ENCODE peak calls at places on chromosomes 6 and 20, in seven cellular contexts. E, S, J, L, U, X and W are unnamed samples.

GRCh38 chr6:2877057-2877882 is 25.8 kb downstream of the SERPINB9 start:
- DNase-seq in E (no peak), S (no peak), J (no peak), L (no peak), U (no peak), X (peak; percentile 41), W (no peak)

GRCh38 chr6:105810105-105810921 is 275.8 kb upstream of the PRDM1 start:
- DNase-seq in E (peak; percentile 85), S (no peak), J (no peak), L (no peak), U (peak; percentile 34), X (peak; percentile 72), W (no peak)

GRCh38 chr6:133961831-133962230 is 8.8 kb downstream of the TBPL1 start:
- DNase-seq in E (no peak), S (no peak), J (no peak), L (no peak), U (no peak), X (no peak), W (no peak)

GRCh38 chr20:38987777-38988176 is 25.6 kb downstream of the DHX35 start:
- DNase-seq in E (no peak), S (no peak), J (no peak), L (no peak), U (no peak), X (no peak), W (no peak)

GRCh38 chr20:62298577-62299249 is 4.1 kb upstream of the ADRM1 start:
- DNase-seq in E (no peak), S (no peak), J (no peak), L (no peak), U (peak; percentile 24), X (no peak), W (no peak)

GRCh38 chr6:104954091-104954797 is 2.7 kb upstream of the LIN28B start:
- DNase-seq in E (no peak), S (no peak), J (no peak), L (no peak), U (no peak), X (no peak), W (no peak)

GRCh38 chr6:121630716-121631115 is 195.3 kb downstream of the GJA1 start:
- DNase-seq in E (no peak), S (no peak), J (no peak), L (no peak), U (no peak), X (no peak), W (no peak)

GRCh38 chr6:78489874-78490273 is 377.5 kb upstream of the IRAK1BP1 start:
- DNase-seq in E (no peak), S (no peak), J (no peak), L (no peak), U (no peak), X (no peak), W (no peak)

GRCh38 chr6:99746261-99746895 is 139.7 kb downstream of the PRDM13 start:
- DNase-seq in E (peak; percentile 49), S (no peak), J (peak; percentile 50), L (peak; percentile 87), U (peak; percentile 24), X (peak; percentile 68), W (peak; percentile 9)

GRCh38 chr6:108689279-108690161 is 128.8 kb downstream of the FOXO3 start:
- DNase-seq in E (peak; percentile 48), S (no peak), J (no peak), L (no peak), U (peak; percentile 87), X (peak; percentile 96), W (no peak)

GRCh38 chr6:168126566-168127383 is 47.8 kb upstream of the FRMD1 start:
- DNase-seq in E (no peak), S (no peak), J (no peak), L (no peak), U (no peak), X (no peak), W (no peak)

GRCh38 chr20:25223179-25223661 is 24.7 kb upstream of the PYGB start:
- DNase-seq in E (peak; percentile 68), S (no peak), J (no peak), L (no peak), U (no peak), X (peak; percentile 94), W (no peak)

GRCh38 chr6:49913656-49914055 is 47.3 kb upstream of the CRISP1 start:
- DNase-seq in E (no peak), S (no peak), J (peak; percentile 49), L (peak; percentile 73), U (no peak), X (no peak), W (peak; percentile 62)

GRCh38 chr6:121590438-121590837 is 155.0 kb downstream of the GJA1 start:
- DNase-seq in E (no peak), S (no peak), J (no peak), L (no peak), U (no peak), X (no peak), W (no peak)

GRCh38 chr20:62827323-62828050 is 10.6 kb downstream of the COL9A3 start:
- DNase-seq in E (no peak), S (no peak), J (no peak), L (peak; percentile 25), U (peak; percentile 18), X (no peak), W (no peak)

GRCh38 chr20:4855097-4855496 is 133.4 kb downstream of the PRND start:
- DNase-seq in E (no peak), S (no peak), J (no peak), L (no peak), U (no peak), X (no peak), W (no peak)

GRCh38 chr6:80544500-80545055 is 438.1 kb downstream of the BCKDHB start:
- DNase-seq in E (no peak), S (no peak), J (no peak), L (no peak), U (no peak), X (no peak), W (no peak)

GRCh38 chr6:109187399-109188114 is 92.2 kb downstream of the CEP57L1 start:
- DNase-seq in E (no peak), S (peak; percentile 28), J (peak; percentile 58), L (peak; percentile 78), U (peak; percentile 39), X (no peak), W (peak; percentile 4)